ENCODE peak calls at places on chromosome 21, in five cellular contexts. X is HCT116, W is K562, P is H1, L is HepG2. Q is an unnamed sample.

GRCh38 chr21:42988234-42988965 is 14.0 kb downstream of the PKNOX1 start:
- DNase-seq in P (no peak), W (no peak), L (no peak), X (no peak), Q (no peak)

GRCh38 chr21:43467785-43468184 is 40.9 kb upstream of the SIK1 start:
- DNase-seq in L (no peak), W (no peak), P (no peak), X (no peak), Q (no peak)

GRCh38 chr21:35136586-35137254 is 87.6 kb upstream of the RUNX1 start:
- DNase-seq in W (peak; percentile 79), L (peak; percentile 49), P (no peak), X (peak; percentile 72), Q (no peak)

GRCh38 chr21:38937286-38937790 is 131.6 kb downstream of the ETS2 start:
- DNase-seq in L (no peak), P (no peak), W (no peak), X (no peak), Q (no peak)

GRCh38 chr21:36210779-36211659 is 54.4 kb downstream of the DOP1B start:
- DNase-seq in X (no peak), P (no peak), W (no peak), L (no peak), Q (no peak)

GRCh38 chr21:15138475-15138874 is 73.7 kb upstream of the NRIP1 start:
- DNase-seq in P (no peak), L (no peak), W (no peak), X (no peak), Q (no peak)

GRCh38 chr21:33655591-33656221 is 13.4 kb downstream of the ITSN1 start:
- DNase-seq in L (no peak), P (no peak), X (peak; percentile 96), W (peak; percentile 50), Q (peak; percentile 27)

GRCh38 chr21:40687625-40688024 is 159.3 kb downstream of the DSCAM start:
- DNase-seq in L (no peak), X (no peak), W (no peak), P (no peak), Q (no peak)

GRCh38 chr21:41610042-41610839 is 102.3 kb upstream of the TMPRSS2 start:
- DNase-seq in P (no peak), W (peak; percentile 75), L (peak; percentile 60), X (peak; percentile 48), Q (peak; percentile 52)

GRCh38 chr21:43611598-43612369 is 47.5 kb downstream of the HSF2BP start:
- DNase-seq in W (peak; percentile 80), L (peak; percentile 75), P (peak; percentile 19), X (peak; percentile 59), Q (peak; percentile 31)

GRCh38 chr21:41095983-41096382 is 72.0 kb upstream of the BACE2 start:
- DNase-seq in X (no peak), L (no peak), W (no peak), P (no peak), Q (no peak)

GRCh38 chr21:25999935-26000582 is 170.5 kb downstream of the APP start:
- DNase-seq in X (no peak), P (no peak), L (no peak), W (no peak), Q (no peak)

GRCh38 chr21:17585875-17586450 is 26.7 kb downstream of the BTG3 start:
- DNase-seq in P (no peak), X (peak; percentile 42), L (peak; percentile 41), W (peak; percentile 58), Q (peak; percentile 69)

DNA sequence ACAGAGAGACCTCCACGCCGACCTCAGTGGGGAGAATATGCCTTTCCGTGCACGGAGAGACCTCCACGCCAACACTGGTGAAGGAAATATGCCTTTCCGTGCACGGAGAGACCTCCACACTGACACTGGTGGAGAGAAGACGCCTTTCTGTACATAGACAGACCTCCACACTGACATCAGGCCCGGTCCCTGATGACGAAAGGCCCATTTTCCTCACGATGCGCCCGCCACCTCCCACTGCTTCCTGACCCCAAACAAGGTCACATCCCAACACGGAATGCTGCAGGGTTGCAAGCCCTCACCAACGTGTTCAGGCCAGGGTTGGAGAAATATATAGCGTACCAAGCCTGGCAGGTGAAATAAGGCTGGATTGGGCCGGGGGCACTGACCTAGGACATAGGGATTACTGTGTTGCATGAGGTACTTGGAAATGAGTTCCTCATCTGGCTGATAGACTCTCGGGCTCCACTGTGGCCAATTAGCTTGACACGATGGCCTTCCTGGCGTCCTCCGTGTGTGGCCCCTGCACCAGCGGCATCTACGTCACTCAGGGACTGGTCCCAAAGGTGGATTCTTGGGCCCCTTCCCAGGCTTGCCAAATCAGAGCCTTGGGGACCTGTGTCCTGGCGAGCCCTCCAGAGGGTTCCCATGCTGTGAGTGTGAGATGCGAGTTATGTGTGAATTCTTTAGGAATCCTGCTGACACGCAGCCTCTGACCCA is 16.5 kb upstream of the SUMO3 start:
- DNase-seq in X (no peak), P (no peak), W (no peak), L (no peak), Q (no peak)
- TF ChIP-seq JUND in X (no peak), P (no peak), W (no peak), L (no peak), Q (no peak)

GRCh38 chr21:45994086-45994661 is 12.6 kb downstream of the COL6A1 start:
- DNase-seq in P (no peak), W (no peak), X (no peak), L (no peak), Q (no peak)

GRCh38 chr21:45995686-45996179 is 14.2 kb downstream of the COL6A1 start:
- DNase-seq in W (no peak), X (peak; percentile 16), L (no peak), P (no peak), Q (no peak)

GRCh38 chr21:45996311-45997204 is 15.0 kb downstream of the COL6A1 start:
- DNase-seq in W (no peak), X (no peak), L (no peak), P (no peak), Q (no peak)

GRCh38 chr21:45993210-45994085 is 11.9 kb downstream of the COL6A1 start:
- DNase-seq in P (no peak), X (no peak), W (no peak), L (no peak), Q (no peak)

DNA sequence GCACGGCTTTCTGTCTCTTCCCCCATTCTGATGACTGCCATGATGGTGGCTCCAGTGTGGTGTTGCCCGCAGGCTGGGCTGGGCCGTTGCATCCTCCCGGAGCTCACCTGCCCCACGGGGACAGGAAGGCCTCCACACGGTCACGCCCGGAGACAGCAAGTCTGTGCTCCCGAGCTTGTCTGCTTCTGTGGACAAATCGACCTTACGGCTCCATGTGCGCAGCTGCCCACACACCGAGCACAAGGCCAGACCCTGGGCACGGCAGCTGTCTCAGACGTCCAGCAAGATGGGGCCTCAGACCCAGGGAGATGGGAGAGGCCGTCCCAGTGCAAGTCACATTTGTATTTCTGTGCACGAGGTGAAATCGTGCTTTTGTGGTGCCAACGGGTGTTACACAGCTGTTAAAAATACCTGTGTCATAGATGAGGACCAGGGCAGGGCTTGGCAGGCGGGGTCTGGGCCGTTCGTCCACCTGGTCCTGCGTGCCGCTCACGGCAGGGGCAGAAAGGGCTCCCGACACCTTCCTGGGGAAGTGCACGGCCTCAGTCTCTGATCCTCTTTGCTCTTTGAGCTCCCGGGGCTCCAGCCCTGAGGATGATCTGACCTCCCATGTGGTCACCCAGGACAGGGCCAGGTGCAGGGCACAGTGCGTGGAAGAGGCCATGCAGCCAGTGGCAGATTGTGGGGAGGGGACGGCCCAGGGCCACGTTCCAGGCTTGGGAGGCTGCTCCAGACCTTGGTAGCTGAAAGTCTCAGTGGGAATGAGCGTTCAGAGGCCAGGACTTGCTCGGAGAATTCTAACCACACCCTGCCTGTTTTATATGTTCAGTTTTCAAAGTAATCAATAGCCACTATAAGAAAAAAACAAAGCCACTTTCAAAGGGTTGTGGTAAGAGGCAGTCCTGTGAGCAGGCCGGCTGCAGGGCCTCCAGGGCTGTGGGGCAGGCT is 13.4 kb downstream of the COL6A1 start:
- DNase-seq in P (no peak), W (no peak), X (no peak), L (no peak), Q (no peak)
- TF ChIP-seq JUND in P (no peak), W (no peak), X (no peak), L (no peak), Q (no peak)

GRCh38 chr21:46108827-46109226 is 10.9 kb downstream of the COL6A2 start:
- DNase-seq in X (no peak), L (no peak), W (no peak), P (no peak), Q (no peak)

GRCh38 chr21:46111857-46112730 is 14.2 kb downstream of the COL6A2 start:
- DNase-seq in W (no peak), L (no peak), P (no peak), X (no peak), Q (peak; percentile 18)

GRCh38 chr21:46109251-46110221 is 11.6 kb downstream of the COL6A2 start:
- DNase-seq in X (no peak), L (no peak), P (no peak), W (no peak), Q (no peak)

GRCh38 chr21:46111193-46111571 is 13.3 kb downstream of the COL6A2 start:
- DNase-seq in P (no peak), L (no peak), X (no peak), W (no peak), Q (no peak)

DNA sequence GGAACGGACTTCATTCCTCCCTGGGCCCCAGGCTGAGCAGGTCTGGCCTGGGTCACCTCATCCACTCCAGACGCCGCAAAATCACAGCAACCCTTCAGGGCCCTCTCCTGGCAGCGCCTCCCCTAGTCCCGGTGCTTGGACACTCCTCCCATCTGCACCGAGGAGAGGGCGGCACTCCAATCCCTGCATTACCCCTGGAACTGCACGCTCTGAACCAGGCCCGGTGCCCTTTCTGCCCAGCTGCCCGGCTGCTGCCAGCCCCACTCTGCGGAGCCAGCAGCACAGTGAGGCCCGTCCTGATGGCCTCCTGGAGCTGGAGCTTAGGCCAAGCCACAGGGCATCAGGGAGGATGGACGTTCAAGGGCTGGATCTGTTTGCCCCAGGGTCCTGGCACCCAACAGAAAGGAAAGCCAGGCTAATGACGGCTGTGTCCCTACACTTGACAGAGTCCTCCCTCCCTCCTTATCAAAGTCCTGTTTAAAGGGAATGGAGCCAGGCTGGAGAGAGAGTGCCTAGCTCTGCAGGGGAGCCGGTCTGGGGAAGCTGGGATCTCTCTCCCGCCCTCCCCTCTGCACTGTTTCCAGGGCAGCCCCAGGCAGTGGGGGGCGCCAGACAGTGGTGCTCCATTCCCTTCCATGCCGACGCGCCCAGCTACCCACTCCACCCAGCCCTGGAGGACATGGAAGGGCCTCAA is 12.7 kb downstream of the COL6A2 start:
- DNase-seq in X (no peak), W (no peak), L (no peak), P (no peak), Q (no peak)
- TF ChIP-seq JUND in X (no peak), W (no peak), L (no peak), P (no peak), Q (no peak)

DNA sequence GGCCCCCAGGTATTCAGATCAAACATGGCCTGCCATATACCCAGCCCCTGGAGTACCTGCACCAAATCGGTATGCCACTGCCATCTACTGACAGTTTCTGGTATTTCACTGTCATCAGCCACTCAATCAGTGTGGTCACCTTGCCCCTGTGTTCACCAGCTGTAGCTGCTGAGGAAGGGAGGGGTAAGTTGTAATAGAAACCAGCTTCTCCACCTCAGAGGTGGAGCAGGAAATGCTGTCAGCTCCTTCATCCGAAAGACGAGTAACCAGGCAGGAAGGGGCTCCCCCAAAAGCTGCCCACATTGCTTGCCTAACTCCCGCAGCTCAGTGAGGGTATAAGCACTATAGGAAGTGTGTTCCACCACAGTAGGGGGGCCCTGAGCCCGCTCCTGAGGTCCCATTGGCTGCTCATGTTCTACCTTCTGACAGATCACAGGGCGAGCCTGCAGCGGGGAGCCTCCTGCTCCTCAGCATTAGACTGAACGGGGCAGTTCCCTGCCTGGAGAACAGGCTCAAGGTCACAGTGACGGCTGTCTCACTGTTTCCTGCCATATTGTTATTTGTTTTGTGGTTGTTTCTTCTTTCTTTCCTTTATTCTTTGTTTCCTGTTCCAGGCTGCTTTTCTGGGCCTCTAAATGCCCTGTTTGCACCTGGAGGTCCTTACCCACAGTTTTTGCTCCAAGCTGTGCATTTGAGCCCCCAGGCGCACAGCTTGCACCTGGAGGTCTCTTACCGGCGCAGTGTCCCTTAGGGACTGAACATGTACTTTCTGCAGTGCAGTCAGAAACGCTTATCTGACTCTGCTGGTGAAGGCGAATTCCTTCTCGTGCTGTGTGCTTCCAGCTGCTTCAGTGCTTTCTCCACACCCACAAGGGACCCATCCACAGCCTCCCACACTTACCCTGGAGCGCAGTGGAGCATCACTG is 1638.3 kb downstream of the MRPL39 start:
- DNase-seq in L (no peak), X (no peak), P (peak; percentile 57), W (peak; percentile 77), Q (peak; percentile 70)
- TF ChIP-seq JUND in L (no peak), X (no peak), P (no peak), W (no peak), Q (no peak)